ENCODE peak calls at places on chromosomes 11 and 22, in nine cellular contexts. U is neural progenitor cell, G is kidney, B is GM10248, N is fibroblast of pulmonary artery, M is PC-3, A is HCT116, E is HFFc6, I is brain microvascular endothelial cell. O is an unnamed sample.

GRCh38 chr22:30763815-30764686 is 69.4 kb downstream of the OSBP2 start:
- DNase-seq in U (peak), G (no peak), B (peak), N (peak), M (peak), A (peak), E (peak), I (peak), O (no peak)

GRCh38 chr11:73320786-73321325 is 12.8 kb downstream of the ARHGEF17 start:
- DNase-seq in U (no peak), G (no peak), B (no peak), N (peak), M (no peak), A (no peak), E (peak), I (no peak), O (no peak)

GRCh38 chr22:17159504-17159951 is 451 bp upstream of the HDHD5 start:
- DNase-seq in U (peak), G (peak), B (peak), N (peak), M (peak), A (peak), E (no peak), I (peak), O (peak)

GRCh38 chr11:45801723-45802315 is 3.1 kb upstream of the SLC35C1 start:
- DNase-seq in U (no peak), G (no peak), B (no peak), N (peak), M (no peak), A (no peak), E (no peak), I (no peak), O (no peak)

GRCh38 chr11:12512826-12513395 is 135.5 kb downstream of the PARVA start:
- DNase-seq in U (peak), G (no peak), B (no peak), N (no peak), M (no peak), A (no peak), E (no peak), I (no peak), O (no peak)

GRCh38 chr11:122672892-122673291 is 17.4 kb downstream of the UBASH3B start:
- DNase-seq in U (no peak), G (no peak), B (no peak), N (no peak), M (no peak), A (no peak), E (no peak), I (no peak), O (no peak)

GRCh38 chr22:17086301-17086700 is 1.5 kb downstream of the IL17RA start:
- DNase-seq in U (no peak), G (no peak), B (no peak), N (no peak), M (no peak), A (no peak), E (no peak), I (no peak), O (peak)

GRCh38 chr11:125429174-125429707 is 66.8 kb downstream of the FEZ1 start:
- DNase-seq in U (peak), G (no peak), B (peak), N (peak), M (peak), A (peak), E (peak), I (peak), O (no peak)

GRCh38 chr11:92495107-92495793 is 270.6 kb downstream of the FAT3 start:
- DNase-seq in U (no peak), G (no peak), B (no peak), N (no peak), M (no peak), A (no peak), E (no peak), I (no peak), O (no peak)

GRCh38 chr11:104764718-104765045 is 133.6 kb downstream of the CASP12 start:
- DNase-seq in U (no peak), G (no peak), B (no peak), N (no peak), M (no peak), A (no peak), E (no peak), I (no peak), O (no peak)

GRCh38 chr22:20027966-20028854 is 7.3 kb downstream of the TANGO2 start:
- DNase-seq in U (no peak), G (peak), B (no peak), N (peak), M (peak), A (no peak), E (peak), I (peak), O (peak)

DNA sequence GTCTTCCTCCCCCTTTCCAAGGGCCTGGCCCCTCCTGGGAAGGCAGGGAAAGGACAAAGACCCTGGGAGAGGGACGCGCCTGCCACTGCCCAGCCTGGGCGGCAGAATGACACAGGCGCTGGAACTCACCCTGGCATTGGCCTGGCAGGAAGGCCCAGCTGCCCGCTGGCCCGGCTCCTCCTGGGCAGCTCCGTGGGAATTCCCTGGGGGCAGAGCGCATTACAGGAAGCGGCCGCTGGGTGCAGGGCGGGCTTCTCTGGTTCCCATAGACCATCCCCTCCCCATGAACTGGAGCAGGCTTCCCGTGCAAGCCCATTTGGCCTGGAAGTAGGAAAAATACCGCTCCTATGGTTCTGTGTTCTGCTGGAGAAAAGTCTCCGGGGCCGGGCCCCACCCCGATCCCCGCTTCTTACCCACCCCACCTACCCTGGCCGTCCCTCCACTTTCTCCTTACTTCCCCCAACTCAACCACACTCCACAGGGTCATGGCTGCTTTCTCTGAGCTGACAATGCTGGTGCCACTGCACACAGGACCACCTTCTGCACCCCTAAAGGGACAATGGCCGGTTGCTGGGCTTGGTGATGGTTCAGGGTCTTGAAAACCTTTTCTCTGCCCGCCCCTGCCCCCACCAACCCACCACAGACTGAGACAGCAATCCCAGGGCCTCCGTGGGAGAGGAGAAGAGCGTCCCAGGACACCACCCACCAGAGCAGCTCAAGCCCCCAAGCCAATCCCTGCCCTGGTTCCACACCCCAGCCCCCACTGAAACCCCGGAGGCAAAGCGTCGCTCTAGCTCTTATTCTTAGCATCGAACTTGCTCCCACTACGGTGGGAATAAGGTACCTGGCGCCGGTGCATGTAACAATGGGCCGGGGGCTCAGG is 58.9 kb downstream of the LINC01488 start:
- DNase-seq in U (peak), G (peak), B (no peak), N (no peak), M (peak), A (no peak), E (no peak), I (no peak), O (peak)
- TF ChIP-seq CTCF in U (peak), G (no peak), B (no peak), N (no peak), M (no peak), A (no peak), E (no peak), I (peak), O (peak)

DNA sequence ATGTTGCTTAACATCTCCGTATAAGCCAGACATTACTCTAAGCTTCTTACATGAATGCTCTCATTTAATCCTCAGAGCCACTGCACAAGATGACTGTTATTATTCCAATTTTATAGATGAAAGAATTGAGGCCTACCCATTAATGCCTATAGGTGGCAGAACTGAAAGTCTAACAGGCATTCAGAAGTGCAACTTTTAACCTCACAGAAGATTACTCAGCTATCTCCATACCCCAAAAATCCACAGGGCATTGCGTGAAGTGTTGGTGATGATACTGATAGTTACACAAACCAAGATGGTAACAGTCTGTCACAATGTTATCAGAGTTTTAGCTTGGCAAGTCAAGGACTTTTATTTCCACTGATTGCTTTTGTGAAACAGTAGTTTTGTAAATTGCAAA is 130.5 kb downstream of the ARHGAP42 start:
- DNase-seq in U (no peak), G (no peak), B (no peak), N (no peak), M (no peak), A (no peak), E (no peak), I (no peak), O (no peak)
- TF ChIP-seq CTCF in U (no peak), G (no peak), B (no peak), N (no peak), M (peak), A (no peak), E (peak), I (peak), O (no peak)

GRCh38 chr11:14773755-14774154 is 118.3 kb downstream of the CYP2R1 start:
- DNase-seq in U (peak), G (no peak), B (no peak), N (peak), M (no peak), A (no peak), E (no peak), I (no peak), O (no peak)
- TF ChIP-seq CTCF in U (peak), G (no peak), B (no peak), N (peak), M (peak), A (no peak), E (no peak), I (peak), O (no peak)

GRCh38 chr11:29328961-29329441 is 687.8 kb downstream of the KCNA4 start:
- DNase-seq in U (peak), G (no peak), B (peak), N (peak), M (peak), A (peak), E (peak), I (peak), O (no peak)

GRCh38 chr11:29336727-29337212 is 680.1 kb downstream of the KCNA4 start:
- DNase-seq in U (no peak), G (no peak), B (no peak), N (peak), M (no peak), A (no peak), E (peak), I (no peak), O (no peak)

GRCh38 chr11:29334781-29335140 is 682.1 kb downstream of the KCNA4 start:
- DNase-seq in U (no peak), G (no peak), B (no peak), N (no peak), M (no peak), A (no peak), E (no peak), I (no peak), O (no peak)

GRCh38 chr11:29333993-29334780 is 682.6 kb downstream of the KCNA4 start:
- DNase-seq in U (peak), G (no peak), B (peak), N (peak), M (peak), A (peak), E (peak), I (peak), O (no peak)
- TF ChIP-seq CTCF in U (peak), G (peak), B (peak), N (peak), M (peak), A (peak), E (peak), I (peak), O (no peak)

GRCh38 chr11:127259118-127259517 is 258.5 kb upstream of the KIRREL3 start:
- DNase-seq in U (no peak), G (no peak), B (no peak), N (no peak), M (no peak), A (no peak), E (no peak), I (no peak), O (no peak)
- TF ChIP-seq CTCF in U (no peak), G (no peak), B (no peak), N (no peak), M (no peak), A (no peak), E (no peak), I (no peak), O (no peak)

GRCh38 chr11:72015511-72016061 is 16.9 kb downstream of the IL18BP start:
- DNase-seq in U (peak), G (no peak), B (no peak), N (peak), M (peak), A (no peak), E (no peak), I (peak), O (peak)
- TF ChIP-seq CTCF in U (peak), G (peak), B (peak), N (peak), M (peak), A (peak), E (peak), I (peak), O (no peak)

GRCh38 chr11:57031541-57031940 is 42.8 kb downstream of the OR5AK2 start:
- DNase-seq in U (no peak), G (no peak), B (no peak), N (peak), M (no peak), A (no peak), E (no peak), I (no peak), O (no peak)
- TF ChIP-seq CTCF in U (no peak), G (no peak), B (no peak), N (no peak), M (no peak), A (no peak), E (no peak), I (no peak), O (no peak)

O was measured in coronary artery.